ENCODE peak calls at places on chromosomes 5 and 9, in ten cellular contexts. J is ovary; C is heart left ventricle; X is aorta; U is neuronal stem cell; R is lower lobe of right lung; N is neural progenitor cell; Y is A549; T is uterus; L is CD8-positive, alpha-beta memory T cell. S is an unnamed sample.

GRCh38 chr5:142845954-142846398 is 75.8 kb downstream of the ARHGAP26 start:
- DNase-seq in J (no peak), C (no peak), X (no peak), U (no peak), R (no peak), N (no peak), Y (no peak), T (no peak), L (no peak), S (no peak)

GRCh38 chr5:69368458-69369368 is 607 bp downstream of the AK6 start:
- DNase-seq in J (no peak), C (no peak), X (no peak), U (peak; percentile 11), R (no peak), N (peak; percentile 39), Y (peak; percentile 59), T (no peak), L (peak; percentile 61), S (peak; percentile 59)

GRCh38 chr9:35908484-35909125 is 685 bp upstream of the SPAAR start:
- DNase-seq in J (no peak), C (peak; percentile 80), X (no peak), U (no peak), R (no peak), N (no peak), Y (no peak), T (peak; percentile 56), L (no peak), S (no peak)

GRCh38 chr9:107019216-107019615 is 156.2 kb downstream of the ZNF462 start:
- DNase-seq in J (no peak), C (no peak), X (no peak), U (no peak), R (no peak), N (no peak), Y (no peak), T (no peak), L (no peak), S (no peak)

GRCh38 chr5:121500262-121500792 is 351.4 kb upstream of the FTMT start:
- DNase-seq in J (no peak), C (no peak), X (no peak), U (no peak), R (no peak), N (no peak), Y (no peak), T (no peak), L (no peak), S (no peak)

GRCh38 chr5:128498844-128499455 is 39.1 kb downstream of the FBN2 start:
- DNase-seq in J (no peak), C (no peak), X (no peak), U (no peak), R (no peak), N (peak; percentile 49), Y (peak; percentile 11), T (no peak), L (no peak), S (no peak)

GRCh38 chr5:158995694-158996173 is 104.0 kb downstream of the EBF1 start:
- DNase-seq in J (no peak), C (no peak), X (no peak), U (no peak), R (no peak), N (no peak), Y (no peak), T (peak; percentile 52), L (no peak), S (no peak)

GRCh38 chr5:129906177-129906887 is 2.1 kb downstream of the CHSY3 start:
- DNase-seq in J (no peak), C (no peak), X (peak; percentile 55), U (peak; percentile 14), R (no peak), N (peak; percentile 42), Y (no peak), T (no peak), L (no peak), S (no peak)

GRCh38 chr9:84394036-84394435 is 53.5 kb upstream of the SLC28A3 start:
- DNase-seq in J (no peak), C (no peak), X (no peak), U (no peak), R (no peak), N (no peak), Y (no peak), T (no peak), L (no peak), S (no peak)

GRCh38 chr5:40112875-40113274 is 566.8 kb upstream of the PTGER4 start:
- DNase-seq in J (no peak), C (no peak), X (no peak), U (no peak), R (no peak), N (no peak), Y (no peak), T (no peak), L (no peak), S (no peak)

GRCh38 chr9:136081113-136081825 is 13.8 kb downstream of the NACC2 start:
- DNase-seq in J (no peak), C (peak; percentile 43), X (peak; percentile 48), U (no peak), R (peak; percentile 51), N (peak; percentile 1), Y (no peak), T (no peak), L (no peak), S (no peak)

GRCh38 chr5:109080896-109081295 is 328.9 kb downstream of the PJA2 start:
- DNase-seq in J (no peak), C (no peak), X (no peak), U (no peak), R (no peak), N (no peak), Y (no peak), T (no peak), L (no peak), S (no peak)

GRCh38 chr5:181243020-181243520 is 636 bp downstream of the RACK1 start:
- DNase-seq in J (no peak), C (no peak), X (no peak), U (no peak), R (no peak), N (peak; percentile 25), Y (no peak), T (no peak), L (no peak), S (peak; percentile 37)

DNA sequence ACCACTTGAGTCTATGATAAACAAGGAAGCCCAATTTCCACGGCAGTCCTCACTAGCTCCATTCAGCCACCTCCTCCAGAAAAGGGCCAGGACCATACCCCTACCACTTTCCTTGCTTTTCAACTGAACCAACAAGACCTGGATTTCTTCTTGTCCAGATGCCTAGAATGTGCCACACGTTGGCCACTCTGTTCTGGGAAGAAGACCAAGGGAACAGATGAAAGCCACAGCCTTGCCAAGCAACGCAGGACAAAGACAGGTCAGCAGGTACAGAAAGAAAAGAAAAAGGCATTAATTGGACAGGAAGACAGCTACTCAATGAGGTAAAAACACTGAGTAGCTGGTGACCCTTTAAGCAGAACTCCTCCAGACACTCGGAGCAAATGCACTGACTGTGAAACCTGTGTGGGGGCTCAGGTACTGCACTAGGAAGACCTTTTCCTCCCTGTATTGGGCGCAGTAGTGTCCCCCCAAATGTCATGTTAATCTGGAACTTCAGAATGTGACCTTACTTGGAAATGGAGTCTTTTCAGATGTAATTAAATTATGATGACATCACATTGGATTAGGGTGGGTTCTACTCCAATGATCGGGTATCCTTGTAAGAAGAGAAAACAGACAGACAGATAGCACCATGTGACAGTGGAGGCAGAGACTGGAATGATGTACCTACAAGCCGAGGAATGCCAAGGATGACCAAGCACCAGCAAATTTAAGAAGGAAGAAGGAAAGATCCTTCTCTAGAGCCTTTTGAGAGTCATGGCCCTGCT is 2.0 kb downstream of the CCNJL start:
- DNase-seq in J (no peak), C (no peak), X (no peak), U (no peak), R (no peak), N (no peak), Y (no peak), T (no peak), L (no peak), S (no peak)
- H3K4me3 ChIP-seq in J (no peak overlapping the region), C (no peak overlapping the region), X (no peak overlapping the region), U (no peak overlapping the region), R (peak overlapping the region; percentile 86), N (peak overlapping the region; percentile 83), Y (no peak overlapping the region), T (no peak overlapping the region), L (no peak overlapping the region), S (no peak overlapping the region)

GRCh38 chr9:132190966-132191365 is 29.1 kb downstream of the NTNG2 start:
- DNase-seq in J (no peak), C (no peak), X (no peak), U (no peak), R (no peak), N (no peak), Y (no peak), T (no peak), L (no peak), S (no peak)
- H3K27ac ChIP-seq in J (no peak overlapping the region), C (no peak overlapping the region), X (no peak overlapping the region), U (no peak overlapping the region), R (no peak overlapping the region), N (no peak overlapping the region), Y (no peak overlapping the region), T (no peak overlapping the region), L (no peak overlapping the region), S (no peak overlapping the region)

DNA sequence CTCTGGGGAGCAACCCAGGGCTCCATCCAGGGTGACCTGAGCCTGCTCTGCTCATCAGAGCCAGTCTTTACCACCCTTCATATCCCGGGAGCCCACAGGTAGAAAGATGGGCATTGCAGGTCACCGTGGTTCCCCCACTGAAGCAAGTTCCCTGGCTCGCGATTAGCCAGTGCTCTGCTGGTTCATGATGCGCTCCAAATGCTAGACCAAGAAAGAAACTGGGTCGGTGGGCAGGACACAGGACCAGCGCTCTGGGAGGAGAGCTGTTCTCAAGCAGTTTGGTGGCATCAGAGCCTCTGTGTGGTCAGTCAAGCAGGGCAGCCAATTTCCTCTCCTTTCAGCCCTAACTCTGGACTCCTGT is 156.5 kb downstream of the RGS3 start:
- DNase-seq in J (no peak), C (no peak), X (no peak), U (no peak), R (no peak), N (no peak), Y (no peak), T (no peak), L (no peak), S (no peak)
- H3K4me1 ChIP-seq in J (peaks cover 19% of the 10 kb centered on the region), C (peaks cover 48% of the 10 kb centered on the region), X (no peaks in the 10 kb centered on the region), U (peaks cover 33% of the 10 kb centered on the region), R (peaks cover 28% of the 10 kb centered on the region), N (peaks cover 32% of the 10 kb centered on the region), Y (peaks cover 43% of the 10 kb centered on the region), T (peaks cover 14% of the 10 kb centered on the region), L (no peaks in the 10 kb centered on the region), S (no peaks in the 10 kb centered on the region)

DNA sequence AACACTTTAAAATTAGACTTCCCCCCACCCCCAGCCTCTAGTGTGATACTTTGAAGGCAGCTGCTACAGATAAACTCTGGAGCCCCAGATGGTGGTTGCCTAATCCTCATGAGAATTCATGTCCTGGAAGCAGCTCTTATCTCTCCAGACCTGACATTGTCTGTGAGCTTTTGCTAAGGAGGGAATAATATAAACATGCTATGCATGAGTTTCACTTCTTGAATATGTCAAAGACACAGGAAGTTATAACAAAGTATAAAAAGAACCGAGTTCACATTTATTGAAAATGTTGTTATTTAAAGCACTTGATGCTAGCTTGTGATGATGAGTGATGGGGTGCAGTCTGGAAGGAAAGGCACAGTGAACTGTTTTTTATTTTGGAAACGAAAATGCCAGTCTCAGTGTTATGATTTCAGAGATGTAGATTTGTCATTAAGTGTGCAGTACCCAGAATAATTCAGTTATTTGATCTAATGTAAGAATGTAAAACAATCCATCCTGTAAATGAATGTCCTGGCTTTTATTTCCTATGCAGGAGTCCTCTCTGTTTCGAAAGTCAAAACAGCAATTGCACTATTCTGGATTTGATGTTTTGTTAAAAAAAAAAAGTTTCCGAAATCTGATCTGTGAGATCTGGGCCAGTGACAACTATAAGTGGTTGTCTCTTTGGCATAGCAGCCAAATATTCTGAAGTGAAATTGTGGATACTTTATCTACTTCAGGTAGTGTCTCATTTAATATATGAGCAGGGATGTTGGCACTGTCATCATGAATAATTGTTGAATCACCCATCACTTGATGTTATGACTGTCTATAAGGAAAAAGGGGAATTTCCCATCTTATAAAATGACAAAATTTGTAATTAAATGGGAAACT is 77.0 kb downstream of the ZCCHC7 start:
- DNase-seq in J (no peak), C (no peak), X (no peak), U (no peak), R (no peak), N (peak; percentile 76), Y (no peak), T (no peak), L (no peak), S (peak; percentile 12)
- H3K4me3 ChIP-seq in J (no peak overlapping the region), C (no peak overlapping the region), X (no peak overlapping the region), U (no peak overlapping the region), R (no peak overlapping the region), N (peak overlapping the region; percentile 3), Y (no peak overlapping the region), T (no peak overlapping the region), L (no peak overlapping the region), S (no peak overlapping the region)

S was measured in naive thymus-derived CD4-positive, alpha-beta T cell.